ENCODE peak calls at places on chromosomes 6 and 20, in seven cellular contexts. One of them, this sample, is unnamed.

GRCh38 chr20:24503352-24503931 is 34.0 kb downstream of the SYNDIG1 start:
- DNase-seq in SK-N-SH: no peak
- DNase-seq in K562: no peak
- DNase-seq in GM12892: no peak
- DNase-seq in GM12878: no peak
- DNase-seq in HepG2: no peak
- DNase-seq in H1: peak; percentile 43
- DNase-seq in this sample: no peak

GRCh38 chr20:51494241-51495110 is 48.0 kb downstream of the NFATC2 start:
- DNase-seq in K562: no peak
- DNase-seq in H1: no peak
- DNase-seq in HepG2: no peak
- DNase-seq in GM12892: no peak
- DNase-seq in GM12878: no peak
- DNase-seq in SK-N-SH: no peak
- DNase-seq in this sample: no peak

GRCh38 chr20:23096073-23096472 is 9.9 kb upstream of the CD93 start:
- DNase-seq in GM12892: no peak
- DNase-seq in SK-N-SH: no peak
- DNase-seq in H1: no peak
- DNase-seq in K562: no peak
- DNase-seq in HepG2: no peak
- DNase-seq in GM12878: no peak
- DNase-seq in this sample: no peak

GRCh38 chr6:47288245-47289090 is 21.2 kb downstream of the TNFRSF21 start:
- DNase-seq in HepG2: no peak
- DNase-seq in H1: no peak
- DNase-seq in GM12878: no peak
- DNase-seq in K562: no peak
- DNase-seq in SK-N-SH: no peak
- DNase-seq in GM12892: no peak
- DNase-seq in this sample: no peak

GRCh38 chr6:138107752-138108592 is 753 bp upstream of the PERP start:
- DNase-seq in K562: peak; percentile 45
- DNase-seq in H1: no peak
- DNase-seq in HepG2: peak; percentile 73
- DNase-seq in GM12892: peak; percentile 15
- DNase-seq in SK-N-SH: peak; percentile 20
- DNase-seq in GM12878: no peak
- DNase-seq in this sample: peak; percentile 20

GRCh38 chr6:121951918-121952379 is 447.5 kb upstream of the HSF2 start:
- DNase-seq in GM12878: no peak
- DNase-seq in SK-N-SH: no peak
- DNase-seq in HepG2: no peak
- DNase-seq in GM12892: no peak
- DNase-seq in H1: no peak
- DNase-seq in K562: no peak
- DNase-seq in this sample: no peak

GRCh38 chr6:110517034-110517433 is 40.6 kb upstream of the SLC22A16 start:
- DNase-seq in H1: no peak
- DNase-seq in GM12892: no peak
- DNase-seq in GM12878: no peak
- DNase-seq in K562: no peak
- DNase-seq in SK-N-SH: no peak
- DNase-seq in HepG2: peak; percentile 32
- DNase-seq in this sample: no peak

GRCh38 chr6:148885154-148885870 is 138.5 kb downstream of the UST start:
- DNase-seq in GM12892: no peak
- DNase-seq in K562: no peak
- DNase-seq in HepG2: no peak
- DNase-seq in GM12878: no peak
- DNase-seq in H1: no peak
- DNase-seq in SK-N-SH: no peak
- DNase-seq in this sample: no peak

GRCh38 chr6:27088068-27088467 is 159.4 kb upstream of the PRSS16 start:
- DNase-seq in GM12892: no peak
- DNase-seq in SK-N-SH: no peak
- DNase-seq in HepG2: no peak
- DNase-seq in K562: no peak
- DNase-seq in GM12878: no peak
- DNase-seq in H1: no peak
- DNase-seq in this sample: no peak

GRCh38 chr20:62159835-62160234 is 16.3 kb downstream of the SS18L1 start:
- DNase-seq in GM12892: peak; percentile 63
- DNase-seq in K562: no peak
- DNase-seq in GM12878: peak; percentile 50
- DNase-seq in H1: no peak
- DNase-seq in SK-N-SH: no peak
- DNase-seq in HepG2: no peak
- DNase-seq in this sample: no peak

GRCh38 chr6:144652292-144652891 is 367.3 kb downstream of the UTRN start:
- DNase-seq in K562: no peak
- DNase-seq in GM12878: no peak
- DNase-seq in SK-N-SH: no peak
- DNase-seq in HepG2: peak; percentile 89
- DNase-seq in H1: no peak
- DNase-seq in GM12892: no peak
- DNase-seq in this sample: no peak

DNA sequence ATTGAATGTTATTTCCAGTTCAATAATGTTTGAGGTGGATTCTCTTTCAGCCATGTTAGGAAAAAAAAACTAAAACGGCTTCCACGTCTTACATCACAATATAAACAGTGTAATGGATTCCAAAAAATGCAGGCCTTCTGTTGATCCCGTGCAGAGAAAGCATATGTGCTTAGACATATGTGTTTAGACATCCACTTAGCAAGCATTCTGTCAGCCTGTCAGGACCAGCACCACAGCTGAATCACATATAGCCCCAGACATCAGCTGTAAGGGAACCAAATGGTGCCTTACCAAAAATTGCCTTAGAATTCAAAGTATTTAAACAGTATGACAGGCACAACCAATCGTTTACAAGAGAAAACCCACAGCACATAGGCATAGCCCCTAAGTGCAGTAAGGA is 304.9 kb downstream of the EYA4 start:
- DNase-seq in HepG2: no peak
- DNase-seq in K562: no peak
- DNase-seq in H1: no peak
- DNase-seq in SK-N-SH: no peak
- DNase-seq in GM12878: no peak
- DNase-seq in GM12892: no peak
- DNase-seq in this sample: no peak
- TF ChIP-seq TAF1 in HepG2: no peak
- TF ChIP-seq TAF1 in K562: no peak
- TF ChIP-seq TAF1 in H1: no peak
- TF ChIP-seq TAF1 in SK-N-SH: no peak
- TF ChIP-seq TAF1 in GM12878: no peak
- TF ChIP-seq TAF1 in GM12892: no peak
- TF ChIP-seq TAF1 in this sample: no peak

DNA sequence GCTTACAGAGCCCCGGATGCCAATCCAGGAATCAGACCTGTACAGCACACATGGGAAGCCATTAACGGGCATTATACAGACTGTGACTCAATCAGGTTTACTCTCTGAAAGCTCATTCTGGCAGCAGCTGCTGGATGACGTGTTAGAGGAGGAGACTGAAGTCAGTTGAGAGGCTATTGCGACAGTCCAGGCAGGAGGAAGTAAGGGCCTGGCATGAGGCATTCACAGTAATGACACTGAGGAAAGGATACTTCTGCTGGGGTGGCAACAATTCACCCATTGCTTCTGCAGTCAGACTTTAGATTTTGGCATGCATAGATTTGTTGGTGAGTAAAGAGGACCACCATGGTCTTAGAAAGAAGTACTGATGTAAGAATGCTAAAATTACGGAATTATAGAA is 151.0 kb upstream of the HEY2 start:
- DNase-seq in K562: no peak
- DNase-seq in H1: no peak
- DNase-seq in GM12892: no peak
- DNase-seq in HepG2: no peak
- DNase-seq in GM12878: no peak
- DNase-seq in SK-N-SH: no peak
- DNase-seq in this sample: no peak
- TF ChIP-seq TAF1 in K562: no peak
- TF ChIP-seq TAF1 in H1: no peak
- TF ChIP-seq TAF1 in GM12892: no peak
- TF ChIP-seq TAF1 in HepG2: no peak
- TF ChIP-seq TAF1 in GM12878: no peak
- TF ChIP-seq TAF1 in SK-N-SH: no peak
- TF ChIP-seq TAF1 in this sample: no peak

GRCh38 chr6:97218912-97219311 is 64.1 kb downstream of the MMS22L start:
- DNase-seq in HepG2: no peak
- DNase-seq in H1: no peak
- DNase-seq in GM12878: no peak
- DNase-seq in SK-N-SH: no peak
- DNase-seq in K562: peak; percentile 9
- DNase-seq in GM12892: no peak
- DNase-seq in this sample: no peak

DNA sequence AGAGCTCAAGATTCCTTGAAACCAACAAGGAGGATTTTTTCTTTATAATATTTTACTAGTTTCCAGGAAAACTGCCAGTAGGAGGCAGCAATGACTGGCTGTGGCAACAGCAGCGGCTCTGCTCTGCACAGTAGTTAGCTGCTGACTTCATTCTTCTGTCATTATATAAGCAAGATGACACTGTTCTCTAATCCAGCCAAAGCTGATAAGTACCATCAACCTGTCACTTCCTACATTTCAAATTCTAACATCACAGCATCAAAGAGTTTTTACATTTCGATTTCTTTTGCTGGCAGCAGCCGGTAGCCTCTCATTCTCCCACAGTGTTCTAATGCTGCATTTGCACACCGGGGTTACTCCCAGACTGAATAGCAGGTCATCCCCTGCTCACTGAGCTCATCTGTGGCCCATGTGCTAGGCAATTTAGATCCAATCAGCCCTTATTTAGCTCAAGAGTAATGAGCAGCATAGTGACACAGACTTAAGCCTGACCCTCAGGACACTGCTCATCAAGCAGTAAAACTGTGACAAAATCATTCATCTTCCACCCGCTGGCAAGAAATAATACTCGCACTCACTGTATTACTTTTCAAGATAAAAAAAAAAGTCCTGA is 67.8 kb downstream of the MMS22L start:
- DNase-seq in SK-N-SH: peak; percentile 48
- DNase-seq in K562: peak; percentile 20
- DNase-seq in H1: no peak
- DNase-seq in GM12892: no peak
- DNase-seq in GM12878: no peak
- DNase-seq in HepG2: peak; percentile 26
- DNase-seq in this sample: no peak
- TF ChIP-seq TAF1 in SK-N-SH: no peak
- TF ChIP-seq TAF1 in K562: no peak
- TF ChIP-seq TAF1 in H1: no peak
- TF ChIP-seq TAF1 in GM12892: no peak
- TF ChIP-seq TAF1 in GM12878: no peak
- TF ChIP-seq TAF1 in HepG2: no peak
- TF ChIP-seq TAF1 in this sample: no peak

GRCh38 chr6:154410215-154410614 is 53.6 kb upstream of the IPCEF1 start:
- DNase-seq in H1: no peak
- DNase-seq in HepG2: no peak
- DNase-seq in GM12892: no peak
- DNase-seq in GM12878: no peak
- DNase-seq in K562: no peak
- DNase-seq in SK-N-SH: no peak
- DNase-seq in this sample: no peak
- TF ChIP-seq TAF1 in H1: no peak
- TF ChIP-seq TAF1 in HepG2: no peak
- TF ChIP-seq TAF1 in GM12892: no peak
- TF ChIP-seq TAF1 in GM12878: no peak
- TF ChIP-seq TAF1 in K562: no peak
- TF ChIP-seq TAF1 in SK-N-SH: no peak
- TF ChIP-seq TAF1 in this sample: no peak

DNA sequence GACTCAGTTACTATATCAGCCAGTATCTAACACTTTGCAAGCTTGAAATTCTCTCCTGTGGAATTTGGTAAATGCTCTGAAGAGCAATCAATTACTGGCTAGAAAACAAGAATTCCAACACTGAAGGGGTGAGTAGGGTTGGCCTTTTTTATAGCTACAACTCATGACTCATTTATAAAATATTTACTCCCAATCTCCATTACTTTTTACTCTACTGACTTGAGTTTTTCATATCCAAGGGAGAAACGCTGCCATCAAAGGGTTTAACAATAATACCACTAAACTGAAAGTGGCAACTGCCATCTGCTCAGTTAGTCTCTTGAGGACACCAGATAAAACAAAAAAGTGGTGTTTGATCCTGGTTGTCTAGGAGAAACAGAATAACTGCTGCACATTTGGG is 203.1 kb downstream of the UBE3D start:
- DNase-seq in SK-N-SH: no peak
- DNase-seq in HepG2: no peak
- DNase-seq in H1: no peak
- DNase-seq in K562: no peak
- DNase-seq in GM12878: no peak
- DNase-seq in GM12892: no peak
- DNase-seq in this sample: no peak
- TF ChIP-seq TAF1 in SK-N-SH: no peak
- TF ChIP-seq TAF1 in HepG2: no peak
- TF ChIP-seq TAF1 in H1: no peak
- TF ChIP-seq TAF1 in K562: no peak
- TF ChIP-seq TAF1 in GM12878: no peak
- TF ChIP-seq TAF1 in GM12892: no peak
- TF ChIP-seq TAF1 in this sample: no peak